ENCODE peak calls at places on chromosomes 7 and 10, in five cellular contexts. I, D, U, F and L are unnamed samples.

GRCh38 chr10:96125142-96125515 is 5.0 kb upstream of the ZNF518A start:
- DNase-seq in I (no peak), D (no peak), U (peak), F (no peak), L (no peak)

GRCh38 chr7:44978511-44979366 is at the start of gene MYO1G:
- DNase-seq in I (no peak), D (no peak), U (no peak), F (no peak), L (no peak)

GRCh38 chr7:34096135-34096775 is 190.9 kb downstream of the BMPER start:
- DNase-seq in I (no peak), D (peak), U (peak), F (peak), L (peak)

GRCh38 chr7:2612445-2613112 is 19.2 kb upstream of the TTYH3 start:
- DNase-seq in I (peak), D (no peak), U (no peak), F (no peak), L (no peak)

GRCh38 chr10:126561499-126562208 is 108.8 kb downstream of the C10orf90 start:
- DNase-seq in I (no peak), D (no peak), U (no peak), F (no peak), L (no peak)

GRCh38 chr7:45118292-45118691 is 6.8 kb upstream of the TBRG4 start:
- DNase-seq in I (no peak), D (no peak), U (no peak), F (no peak), L (no peak)

GRCh38 chr10:58473966-58474365 is 38.7 kb upstream of the BICC1 start:
- DNase-seq in I (no peak), D (no peak), U (peak), F (no peak), L (peak)

GRCh38 chr7:44261239-44261638 is 60.5 kb downstream of the YKT6 start:
- DNase-seq in I (peak), D (no peak), U (no peak), F (no peak), L (no peak)

GRCh38 chr7:24715661-24716479 is 41.4 kb downstream of the GSDME start:
- DNase-seq in I (peak), D (no peak), U (no peak), F (no peak), L (peak)

GRCh38 chr7:29377718-29378117 is 183.1 kb downstream of the CHN2 start:
- DNase-seq in I (no peak), D (no peak), U (no peak), F (no peak), L (no peak)

GRCh38 chr7:135758531-135758932 is 9.9 kb upstream of the FAM180A start:
- DNase-seq in I (no peak), D (no peak), U (peak), F (no peak), L (peak)

GRCh38 chr10:20625868-20626267 is 271.2 kb downstream of the NEBL start:
- DNase-seq in I (no peak), D (no peak), U (no peak), F (no peak), L (no peak)

GRCh38 chr10:61836233-61836887 is 65.1 kb upstream of the ARID5B start:
- DNase-seq in I (no peak), D (no peak), U (no peak), F (no peak), L (no peak)

GRCh38 chr10:131689486-131689885 is 211.3 kb upstream of the PPP2R2D start:
- DNase-seq in I (no peak), D (no peak), U (no peak), F (no peak), L (no peak)

GRCh38 chr10:127972958-127973357 is 66.1 kb downstream of the PTPRE start:
- DNase-seq in I (no peak), D (no peak), U (no peak), F (no peak), L (no peak)

GRCh38 chr10:127971973-127972615 is 65.2 kb downstream of the PTPRE start:
- DNase-seq in I (no peak), D (no peak), U (no peak), F (no peak), L (no peak)

GRCh38 chr10:127976286-127976685 is 69.4 kb downstream of the PTPRE start:
- DNase-seq in I (peak), D (no peak), U (no peak), F (no peak), L (peak)

GRCh38 chr10:127974911-127975310 is 68.0 kb downstream of the PTPRE start:
- DNase-seq in I (no peak), D (no peak), U (no peak), F (no peak), L (no peak)

DNA sequence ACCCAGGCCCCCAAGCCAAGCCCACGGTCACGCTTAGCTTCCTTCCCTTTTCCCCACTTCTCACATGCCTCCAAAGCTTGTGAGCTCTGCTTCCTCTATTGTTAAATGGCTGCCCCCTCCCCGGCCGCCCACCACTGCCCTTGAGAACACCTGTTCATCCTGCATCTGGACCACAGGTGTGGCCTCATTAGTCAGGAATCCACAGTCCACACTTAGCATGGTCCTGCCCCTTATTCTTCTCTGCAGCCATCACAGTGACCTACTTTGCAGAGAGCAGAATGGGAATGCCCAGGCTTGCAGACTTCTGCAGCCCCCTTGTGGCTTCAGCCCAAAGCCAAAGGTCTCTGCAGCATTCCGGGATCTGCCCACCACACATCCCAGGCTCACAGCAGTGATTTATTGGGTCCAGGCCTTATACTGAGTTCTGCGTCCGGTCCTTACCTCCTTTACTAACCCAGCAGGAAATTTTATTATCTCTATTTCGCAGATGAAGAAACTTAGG is 67.0 kb downstream of the PTPRE start:
- DNase-seq in I (peak), D (no peak), U (no peak), F (no peak), L (no peak)
- TF ChIP-seq CTCF in I (peak), D (no peak), U (no peak), F (peak), L (no peak)

DNA sequence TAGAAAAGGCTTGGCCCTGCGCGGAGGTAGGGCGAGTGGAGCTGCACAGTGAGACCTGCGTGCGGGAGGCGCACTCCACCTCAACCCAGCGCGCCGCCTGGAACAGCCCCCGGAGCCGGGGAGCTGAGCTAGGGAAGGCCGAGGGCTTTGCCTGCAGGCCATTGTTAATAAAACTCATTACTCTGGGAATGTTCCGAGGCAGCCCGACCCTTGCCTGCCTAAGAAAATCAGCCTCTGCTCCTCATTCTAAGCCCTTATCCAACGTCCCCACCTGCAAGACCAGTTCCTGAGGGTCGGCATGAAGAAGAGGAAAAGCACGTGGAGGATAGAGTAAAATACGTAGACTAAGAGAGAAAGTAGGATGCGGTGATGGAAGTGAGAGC is 55.3 kb downstream of the C7orf25 start:
- DNase-seq in I (peak), D (no peak), U (no peak), F (no peak), L (no peak)
- H3K4me3 ChIP-seq in I (peak), D (peak), U (peak), F (peak), L (peak)

DNA sequence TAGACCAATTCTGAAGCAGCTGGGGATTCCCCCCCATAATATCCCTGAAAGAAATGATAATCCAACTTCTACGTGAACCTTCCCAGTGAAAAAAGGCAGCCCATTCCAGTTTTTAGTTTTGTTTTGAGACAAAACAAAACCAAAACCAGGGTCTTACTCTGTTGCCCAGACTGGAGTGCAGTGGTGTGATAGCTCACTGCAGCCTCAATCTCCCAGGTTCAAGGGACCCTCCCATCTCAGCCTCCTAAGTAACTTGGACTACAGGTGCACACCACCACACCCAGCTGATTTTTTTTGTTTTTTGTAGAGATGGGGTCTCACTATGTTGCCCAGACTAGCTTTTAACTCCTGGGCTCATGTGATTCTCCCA is 12.5 kb upstream of the ARPC1A start:
- DNase-seq in I (no peak), D (no peak), U (no peak), F (no peak), L (no peak)
- TF ChIP-seq CTCF in I (no peak), D (no peak), U (no peak), F (no peak), L (no peak)

GRCh38 chr7:84013616-84014240 is 180.9 kb downstream of the SEMA3A start:
- DNase-seq in I (no peak), D (no peak), U (peak), F (no peak), L (no peak)

GRCh38 chr7:84003191-84003590 is 191.4 kb downstream of the SEMA3A start:
- DNase-seq in I (no peak), D (no peak), U (no peak), F (no peak), L (no peak)

GRCh38 chr7:84009051-84009450 is 185.5 kb downstream of the SEMA3A start:
- DNase-seq in I (no peak), D (no peak), U (peak), F (no peak), L (peak)
- H3K4me3 ChIP-seq in I (no peak), D (no peak), U (no peak), F (no peak), L (no peak)